ENCODE peak calls at places on chromosomes 2 and 18, in seven cellular contexts. One of them, this sample, is unnamed.

GRCh38 chr18:49560277-49561126 is 1.4 kb upstream of the LIPG start:
- DNase-seq in SK-N-SH: peak; percentile 62
- DNase-seq in A549: no peak
- DNase-seq in HL-60: no peak
- DNase-seq in HepG2: no peak
- DNase-seq in GM23338: peak; percentile 66
- DNase-seq in HCT116: no peak
- DNase-seq in this sample: no peak

GRCh38 chr2:23456881-23457760 is 72.1 kb downstream of the KLHL29 start:
- DNase-seq in A549: no peak
- DNase-seq in GM23338: no peak
- DNase-seq in SK-N-SH: no peak
- DNase-seq in HepG2: no peak
- DNase-seq in HCT116: no peak
- DNase-seq in HL-60: no peak
- DNase-seq in this sample: peak; percentile 39

GRCh38 chr18:286515-287310 is 18.9 kb upstream of the THOC1 start:
- DNase-seq in A549: peak; percentile 10
- DNase-seq in GM23338: peak; percentile 26
- DNase-seq in HepG2: peak; percentile 20
- DNase-seq in HL-60: peak; percentile 57
- DNase-seq in HCT116: no peak
- DNase-seq in SK-N-SH: peak; percentile 21
- DNase-seq in this sample: no peak

GRCh38 chr2:143158098-143158497 is 28.9 kb downstream of the ARHGAP15 start:
- DNase-seq in HL-60: no peak
- DNase-seq in GM23338: no peak
- DNase-seq in HCT116: no peak
- DNase-seq in HepG2: no peak
- DNase-seq in A549: no peak
- DNase-seq in SK-N-SH: no peak
- DNase-seq in this sample: no peak

GRCh38 chr2:226652388-226652787 is 147.2 kb downstream of the IRS1 start:
- DNase-seq in HepG2: no peak
- DNase-seq in HCT116: peak; percentile 98
- DNase-seq in A549: peak; percentile 84
- DNase-seq in HL-60: no peak
- DNase-seq in GM23338: no peak
- DNase-seq in SK-N-SH: no peak
- DNase-seq in this sample: peak; percentile 54

GRCh38 chr2:120480346-120480902 is 134.5 kb downstream of the INHBB start:
- DNase-seq in A549: no peak
- DNase-seq in SK-N-SH: no peak
- DNase-seq in HCT116: no peak
- DNase-seq in HepG2: no peak
- DNase-seq in HL-60: no peak
- DNase-seq in GM23338: no peak
- DNase-seq in this sample: no peak

GRCh38 chr2:147910990-147911473 is 66.2 kb downstream of the ACVR2A start:
- DNase-seq in SK-N-SH: no peak
- DNase-seq in HepG2: peak; percentile 54
- DNase-seq in A549: peak; percentile 61
- DNase-seq in GM23338: peak; percentile 75
- DNase-seq in HCT116: peak; percentile 52
- DNase-seq in HL-60: peak; percentile 8
- DNase-seq in this sample: peak; percentile 28

GRCh38 chr2:20205915-20206524 is 18.9 kb downstream of the SDC1 start:
- DNase-seq in GM23338: no peak
- DNase-seq in SK-N-SH: no peak
- DNase-seq in HL-60: no peak
- DNase-seq in HCT116: no peak
- DNase-seq in HepG2: no peak
- DNase-seq in A549: no peak
- DNase-seq in this sample: no peak

GRCh38 chr2:30078521-30078920 is 68.3 kb upstream of the YPEL5 start:
- DNase-seq in A549: no peak
- DNase-seq in HL-60: no peak
- DNase-seq in HepG2: no peak
- DNase-seq in HCT116: no peak
- DNase-seq in SK-N-SH: no peak
- DNase-seq in GM23338: peak; percentile 16
- DNase-seq in this sample: no peak

GRCh38 chr2:144162652-144163051 is 357.3 kb downstream of the ZEB2 start:
- DNase-seq in HL-60: no peak
- DNase-seq in SK-N-SH: no peak
- DNase-seq in HepG2: peak; percentile 35
- DNase-seq in A549: peak; percentile 35
- DNase-seq in GM23338: peak; percentile 77
- DNase-seq in HCT116: peak; percentile 7
- DNase-seq in this sample: no peak

GRCh38 chr18:41532344-41533086 is 422.5 kb upstream of the PIK3C3 start:
- DNase-seq in HCT116: no peak
- DNase-seq in SK-N-SH: no peak
- DNase-seq in A549: no peak
- DNase-seq in HepG2: no peak
- DNase-seq in GM23338: peak; percentile 69
- DNase-seq in HL-60: no peak
- DNase-seq in this sample: no peak

GRCh38 chr2:176157499-176158305 is 595 bp downstream of the HOXD3 start:
- DNase-seq in SK-N-SH: peak; percentile 88
- DNase-seq in HCT116: no peak
- DNase-seq in A549: peak; percentile 4
- DNase-seq in GM23338: peak; percentile 69
- DNase-seq in HL-60: no peak
- DNase-seq in HepG2: no peak
- DNase-seq in this sample: no peak

GRCh38 chr18:62616331-62616805 is 93.5 kb downstream of the ZCCHC2 start:
- DNase-seq in A549: no peak
- DNase-seq in HCT116: no peak
- DNase-seq in GM23338: no peak
- DNase-seq in HL-60: no peak
- DNase-seq in HepG2: peak; percentile 37
- DNase-seq in SK-N-SH: no peak
- DNase-seq in this sample: no peak

GRCh38 chr2:151315381-151315903 is 26.0 kb upstream of the NMI start:
- DNase-seq in GM23338: no peak
- DNase-seq in HCT116: no peak
- DNase-seq in SK-N-SH: no peak
- DNase-seq in A549: no peak
- DNase-seq in HepG2: no peak
- DNase-seq in HL-60: no peak
- DNase-seq in this sample: no peak

GRCh38 chr18:44130365-44130942 is 550.2 kb upstream of the SETBP1 start:
- DNase-seq in A549: peak; percentile 14
- DNase-seq in HepG2: peak; percentile 10
- DNase-seq in HCT116: no peak
- DNase-seq in HL-60: peak; percentile 8
- DNase-seq in GM23338: peak; percentile 81
- DNase-seq in SK-N-SH: peak; percentile 59
- DNase-seq in this sample: no peak

GRCh38 chr2:233062447-233062842 is 2.3 kb downstream of the INPP5D start:
- DNase-seq in HL-60: no peak
- DNase-seq in A549: no peak
- DNase-seq in GM23338: no peak
- DNase-seq in HCT116: no peak
- DNase-seq in HepG2: peak; percentile 37
- DNase-seq in SK-N-SH: no peak
- DNase-seq in this sample: no peak

GRCh38 chr2:6943971-6944370 is 26.8 kb downstream of the RNF144A start:
- DNase-seq in HepG2: no peak
- DNase-seq in GM23338: no peak
- DNase-seq in HL-60: no peak
- DNase-seq in SK-N-SH: no peak
- DNase-seq in HCT116: no peak
- DNase-seq in A549: no peak
- DNase-seq in this sample: no peak

GRCh38 chr2:65429799-65430514 is 2.4 kb downstream of the SPRED2 start:
- DNase-seq in GM23338: peak; percentile 39
- DNase-seq in SK-N-SH: no peak
- DNase-seq in HepG2: no peak
- DNase-seq in HCT116: no peak
- DNase-seq in HL-60: no peak
- DNase-seq in A549: no peak
- DNase-seq in this sample: no peak

GRCh38 chr2:96797066-96797625 is 18.9 kb upstream of the CNNM3 start:
- DNase-seq in GM23338: no peak
- DNase-seq in A549: no peak
- DNase-seq in SK-N-SH: no peak
- DNase-seq in HepG2: no peak
- DNase-seq in HL-60: no peak
- DNase-seq in HCT116: no peak
- DNase-seq in this sample: no peak

GRCh38 chr2:182951948-182952663 is 85.7 kb upstream of the FRZB start:
- DNase-seq in GM23338: no peak
- DNase-seq in SK-N-SH: no peak
- DNase-seq in HepG2: no peak
- DNase-seq in A549: no peak
- DNase-seq in HL-60: no peak
- DNase-seq in HCT116: no peak
- DNase-seq in this sample: no peak

GRCh38 chr18:70840649-70841048 is 551.8 kb downstream of the SOCS6 start:
- DNase-seq in A549: no peak
- DNase-seq in HCT116: no peak
- DNase-seq in HepG2: peak; percentile 9
- DNase-seq in SK-N-SH: no peak
- DNase-seq in HL-60: no peak
- DNase-seq in GM23338: no peak
- DNase-seq in this sample: no peak

GRCh38 chr2:12363569-12363968 is 353.2 kb upstream of the TRIB2 start:
- DNase-seq in A549: no peak
- DNase-seq in HCT116: no peak
- DNase-seq in HL-60: no peak
- DNase-seq in GM23338: no peak
- DNase-seq in HepG2: no peak
- DNase-seq in SK-N-SH: no peak
- DNase-seq in this sample: no peak

GRCh38 chr18:76824754-76825153 is 2.4 kb downstream of the ZNF236 start:
- DNase-seq in HepG2: no peak
- DNase-seq in GM23338: no peak
- DNase-seq in SK-N-SH: no peak
- DNase-seq in HCT116: no peak
- DNase-seq in A549: no peak
- DNase-seq in HL-60: no peak
- DNase-seq in this sample: no peak

GRCh38 chr2:49332415-49332814 is 178.1 kb upstream of the FSHR start:
- DNase-seq in GM23338: peak; percentile 20
- DNase-seq in A549: no peak
- DNase-seq in SK-N-SH: no peak
- DNase-seq in HepG2: no peak
- DNase-seq in HL-60: no peak
- DNase-seq in HCT116: no peak
- DNase-seq in this sample: no peak

GRCh38 chr2:31235504-31235902 is 1.6 kb downstream of the EHD3 start:
- DNase-seq in HL-60: no peak
- DNase-seq in GM23338: no peak
- DNase-seq in HepG2: no peak
- DNase-seq in A549: peak; percentile 29
- DNase-seq in HCT116: no peak
- DNase-seq in SK-N-SH: no peak
- DNase-seq in this sample: no peak
- TF ChIP-seq REST in HL-60: no peak
- TF ChIP-seq REST in GM23338: no peak
- TF ChIP-seq REST in HepG2: no peak
- TF ChIP-seq REST in A549: no peak
- TF ChIP-seq REST in HCT116: no peak
- TF ChIP-seq REST in SK-N-SH: no peak
- TF ChIP-seq REST in this sample: no peak

GRCh38 chr2:222115296-222115695 is 183.5 kb downstream of the PAX3 start:
- DNase-seq in HepG2: no peak
- DNase-seq in GM23338: no peak
- DNase-seq in HL-60: no peak
- DNase-seq in HCT116: no peak
- DNase-seq in A549: no peak
- DNase-seq in SK-N-SH: no peak
- DNase-seq in this sample: no peak
- TF ChIP-seq REST in HepG2: no peak
- TF ChIP-seq REST in GM23338: no peak
- TF ChIP-seq REST in HL-60: no peak
- TF ChIP-seq REST in HCT116: no peak
- TF ChIP-seq REST in A549: no peak
- TF ChIP-seq REST in SK-N-SH: no peak
- TF ChIP-seq REST in this sample: no peak

GRCh38 chr18:73511751-73512525 is 635.7 kb downstream of the FBXO15 start:
- DNase-seq in HCT116: no peak
- DNase-seq in HL-60: no peak
- DNase-seq in A549: no peak
- DNase-seq in SK-N-SH: no peak
- DNase-seq in GM23338: no peak
- DNase-seq in HepG2: no peak
- DNase-seq in this sample: no peak

GRCh38 chr18:73514449-73514848 is 633.2 kb downstream of the FBXO15 start:
- DNase-seq in A549: no peak
- DNase-seq in SK-N-SH: no peak
- DNase-seq in HCT116: no peak
- DNase-seq in HepG2: no peak
- DNase-seq in GM23338: no peak
- DNase-seq in HL-60: no peak
- DNase-seq in this sample: no peak

DNA sequence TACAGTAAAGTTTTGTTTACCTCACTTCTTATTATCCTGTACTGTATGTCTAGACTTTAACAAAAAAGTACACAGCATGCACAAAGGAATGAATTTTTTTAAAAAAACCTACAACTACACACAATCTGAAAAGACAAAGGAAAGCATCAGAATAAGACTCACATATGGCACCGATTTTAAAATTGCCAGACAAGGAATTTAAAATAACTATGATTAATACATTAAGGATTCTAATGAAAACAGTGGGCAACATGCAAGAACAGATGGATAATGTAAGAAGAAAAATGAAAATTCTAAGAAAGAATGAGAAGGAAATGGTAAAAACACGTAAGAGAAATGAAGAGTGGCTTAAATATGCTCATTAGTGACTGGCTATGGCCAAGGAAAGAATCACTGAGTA is 638.2 kb downstream of the FBXO15 start:
- DNase-seq in HepG2: no peak
- DNase-seq in HL-60: no peak
- DNase-seq in HCT116: no peak
- DNase-seq in SK-N-SH: no peak
- DNase-seq in GM23338: no peak
- DNase-seq in A549: no peak
- DNase-seq in this sample: no peak
- TF ChIP-seq REST in HepG2: no peak
- TF ChIP-seq REST in HL-60: no peak
- TF ChIP-seq REST in HCT116: no peak
- TF ChIP-seq REST in SK-N-SH: no peak
- TF ChIP-seq REST in GM23338: no peak
- TF ChIP-seq REST in A549: no peak
- TF ChIP-seq REST in this sample: no peak

DNA sequence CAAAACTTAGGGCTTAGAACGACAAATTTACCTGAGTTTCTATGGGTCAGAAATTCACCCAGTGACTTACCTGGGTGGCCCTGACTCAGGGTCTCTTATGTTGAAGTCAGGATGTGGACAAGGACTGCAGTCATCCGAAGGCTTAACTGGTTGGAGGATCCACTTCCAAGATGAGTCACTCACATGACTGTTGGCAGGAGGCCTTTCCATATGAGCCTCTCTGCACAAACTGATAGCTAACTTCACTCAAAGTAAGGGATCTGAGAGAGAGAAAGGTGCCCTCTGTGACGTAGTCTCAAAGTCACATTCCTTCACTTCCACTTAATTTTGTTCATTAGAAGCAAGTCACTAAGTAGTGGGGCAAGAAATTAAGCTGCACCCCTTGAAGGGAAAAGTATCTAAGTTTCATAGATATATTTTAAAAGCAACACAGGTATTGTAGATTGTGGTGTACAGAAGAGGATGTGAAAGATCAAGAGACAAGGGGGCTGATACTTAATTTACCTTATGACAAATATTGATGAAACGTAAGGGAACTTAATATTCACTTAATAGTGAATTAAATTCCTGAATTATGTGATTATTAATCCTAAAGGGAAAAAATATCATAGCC is 48.4 kb downstream of the TANK start:
- DNase-seq in SK-N-SH: no peak
- DNase-seq in GM23338: peak; percentile 3
- DNase-seq in HepG2: peak; percentile 37
- DNase-seq in A549: peak; percentile 50
- DNase-seq in HL-60: no peak
- DNase-seq in HCT116: peak; percentile 41
- DNase-seq in this sample: no peak
- TF ChIP-seq REST in SK-N-SH: peak; percentile 7
- TF ChIP-seq REST in GM23338: no peak
- TF ChIP-seq REST in HepG2: no peak
- TF ChIP-seq REST in A549: no peak
- TF ChIP-seq REST in HL-60: no peak
- TF ChIP-seq REST in HCT116: no peak
- TF ChIP-seq REST in this sample: no peak